ENCODE peak calls at places on chromosomes 5 and 9, in six cellular contexts. One of them, this sample, is unnamed.
A peak's percentile ranks its signal among the peaks of the same experiment; 100 is the strongest.

GRCh38 chr5:78768781-78769380 is 120.3 kb upstream of the LHFPL2 start:
- DNase-seq in NCI-H1105: no peak
- DNase-seq in astrocyte: no peak
- DNase-seq in GM12865: no peak
- DNase-seq in foreskin melanocyte: no peak
- DNase-seq in T-helper 9 cell: no peak
- DNase-seq in this sample: no peak

GRCh38 chr9:92455217-92455616 is 27.1 kb downstream of the ASPN start:
- DNase-seq in NCI-H1105: no peak
- DNase-seq in astrocyte: no peak
- DNase-seq in GM12865: peak; percentile 23
- DNase-seq in foreskin melanocyte: no peak
- DNase-seq in T-helper 9 cell: no peak
- DNase-seq in this sample: no peak

GRCh38 chr9:71719585-71719984 is 48.7 kb downstream of the CEMIP2 start:
- DNase-seq in NCI-H1105: no peak
- DNase-seq in astrocyte: peak; percentile 35
- DNase-seq in GM12865: no peak
- DNase-seq in foreskin melanocyte: no peak
- DNase-seq in T-helper 9 cell: no peak
- DNase-seq in this sample: no peak

GRCh38 chr5:59099270-59099994 is 516.6 kb downstream of the RAB3C start:
- DNase-seq in NCI-H1105: no peak
- DNase-seq in astrocyte: peak; percentile 86
- DNase-seq in GM12865: peak; percentile 49
- DNase-seq in foreskin melanocyte: no peak
- DNase-seq in T-helper 9 cell: peak; percentile 6
- DNase-seq in this sample: no peak

GRCh38 chr5:177372534-177372896 is 11.7 kb upstream of the SLC34A1 start:
- DNase-seq in NCI-H1105: no peak
- DNase-seq in astrocyte: no peak
- DNase-seq in GM12865: no peak
- DNase-seq in foreskin melanocyte: no peak
- DNase-seq in T-helper 9 cell: no peak
- DNase-seq in this sample: no peak

GRCh38 chr5:98599016-98599415 is 174.4 kb upstream of the RGMB start:
- DNase-seq in NCI-H1105: no peak
- DNase-seq in astrocyte: no peak
- DNase-seq in GM12865: no peak
- DNase-seq in foreskin melanocyte: no peak
- DNase-seq in T-helper 9 cell: no peak
- DNase-seq in this sample: no peak

GRCh38 chr9:132460240-132460639 is 50.2 kb downstream of the CFAP77 start:
- DNase-seq in NCI-H1105: no peak
- DNase-seq in astrocyte: no peak
- DNase-seq in GM12865: no peak
- DNase-seq in foreskin melanocyte: no peak
- DNase-seq in T-helper 9 cell: no peak
- DNase-seq in this sample: no peak

GRCh38 chr9:75033789-75034473 is 5.8 kb upstream of the CARNMT1 start:
- DNase-seq in NCI-H1105: no peak
- DNase-seq in astrocyte: no peak
- DNase-seq in GM12865: no peak
- DNase-seq in foreskin melanocyte: peak; percentile 11
- DNase-seq in T-helper 9 cell: no peak
- DNase-seq in this sample: no peak

GRCh38 chr5:111930905-111931461 is 174.0 kb upstream of the NREP start:
- DNase-seq in NCI-H1105: no peak
- DNase-seq in astrocyte: peak; percentile 87
- DNase-seq in GM12865: no peak
- DNase-seq in foreskin melanocyte: no peak
- DNase-seq in T-helper 9 cell: no peak
- DNase-seq in this sample: no peak

GRCh38 chr5:66066826-66067225 is 77.3 kb upstream of the SREK1 start:
- DNase-seq in NCI-H1105: no peak
- DNase-seq in astrocyte: no peak
- DNase-seq in GM12865: no peak
- DNase-seq in foreskin melanocyte: peak; percentile 53
- DNase-seq in T-helper 9 cell: no peak
- DNase-seq in this sample: no peak

GRCh38 chr9:36148652-36149051 is 12.1 kb downstream of the GLIPR2 start:
- DNase-seq in NCI-H1105: no peak
- DNase-seq in astrocyte: peak; percentile 96
- DNase-seq in GM12865: peak; percentile 97
- DNase-seq in foreskin melanocyte: peak; percentile 94
- DNase-seq in T-helper 9 cell: peak; percentile 69
- DNase-seq in this sample: no peak

GRCh38 chr9:23820731-23821399 is 5.2 kb downstream of the ELAVL2 start:
- DNase-seq in NCI-H1105: no peak
- DNase-seq in astrocyte: no peak
- DNase-seq in GM12865: no peak
- DNase-seq in foreskin melanocyte: no peak
- DNase-seq in T-helper 9 cell: no peak
- DNase-seq in this sample: no peak

GRCh38 chr5:147448766-147449165 is 61.1 kb downstream of the DPYSL3 start:
- DNase-seq in NCI-H1105: no peak
- DNase-seq in astrocyte: peak; percentile 52
- DNase-seq in GM12865: no peak
- DNase-seq in foreskin melanocyte: no peak
- DNase-seq in T-helper 9 cell: no peak
- DNase-seq in this sample: no peak

GRCh38 chr9:96617439-96618185 is 2.0 kb downstream of the CDC14B start:
- DNase-seq in NCI-H1105: no peak
- DNase-seq in astrocyte: no peak
- DNase-seq in GM12865: no peak
- DNase-seq in foreskin melanocyte: no peak
- DNase-seq in T-helper 9 cell: no peak
- DNase-seq in this sample: no peak

This sample was measured in NCI-H2227 treated with DMSO at 0.1 percent for 48 hours.